ENCODE peak calls at places on chromosome 13, in eight cellular contexts. One of them, this sample, is unnamed. For H3K36me3, the result is how much of the 10 kb centered on the place peaks cover.

GRCh38 chr13:47886314-47886713 is 114.8 kb downstream of the SUCLA2 start:
- DNase-seq in HepG2: no peak
- DNase-seq in SK-N-MC: no peak
- DNase-seq in K562: no peak
- DNase-seq in HCT116: no peak
- DNase-seq in GM23338: no peak
- DNase-seq in H1: no peak
- DNase-seq in GM12878: no peak
- DNase-seq in this sample: no peak

GRCh38 chr13:105918842-105919741 is 616.4 kb downstream of the EFNB2 start:
- DNase-seq in HepG2: peak
- DNase-seq in SK-N-MC: no peak
- DNase-seq in K562: no peak
- DNase-seq in HCT116: peak
- DNase-seq in GM23338: peak
- DNase-seq in H1: no peak
- DNase-seq in GM12878: no peak
- DNase-seq in this sample: peak

GRCh38 chr13:60220072-60220471 is 56.3 kb upstream of the DIAPH3 start:
- DNase-seq in HepG2: no peak
- DNase-seq in SK-N-MC: no peak
- DNase-seq in K562: peak
- DNase-seq in HCT116: no peak
- DNase-seq in GM23338: no peak
- DNase-seq in H1: no peak
- DNase-seq in GM12878: no peak
- DNase-seq in this sample: no peak

GRCh38 chr13:71290963-71291937 is 575.8 kb downstream of the DACH1 start:
- DNase-seq in HepG2: peak
- DNase-seq in SK-N-MC: no peak
- DNase-seq in K562: no peak
- DNase-seq in HCT116: no peak
- DNase-seq in GM23338: no peak
- DNase-seq in H1: no peak
- DNase-seq in GM12878: peak
- DNase-seq in this sample: peak

GRCh38 chr13:36431204-36432105 is 840 bp upstream of the CCNA1 start:
- DNase-seq in HepG2: no peak
- DNase-seq in SK-N-MC: no peak
- DNase-seq in K562: no peak
- DNase-seq in HCT116: no peak
- DNase-seq in GM23338: peak
- DNase-seq in H1: no peak
- DNase-seq in GM12878: no peak
- DNase-seq in this sample: no peak

GRCh38 chr13:23289917-23290357 is 109.2 kb downstream of the SGCG start:
- DNase-seq in HepG2: no peak
- DNase-seq in SK-N-MC: no peak
- DNase-seq in K562: no peak
- DNase-seq in HCT116: no peak
- DNase-seq in GM23338: no peak
- DNase-seq in H1: no peak
- DNase-seq in GM12878: no peak
- DNase-seq in this sample: no peak

GRCh38 chr13:74040200-74040599 is 94.0 kb downstream of the KLF12 start:
- DNase-seq in HepG2: peak
- DNase-seq in SK-N-MC: no peak
- DNase-seq in K562: peak
- DNase-seq in HCT116: peak
- DNase-seq in GM23338: peak
- DNase-seq in H1: peak
- DNase-seq in GM12878: no peak
- DNase-seq in this sample: peak

GRCh38 chr13:33251131-33251629 is 34.4 kb downstream of the STARD13 start:
- DNase-seq in HepG2: no peak
- DNase-seq in SK-N-MC: no peak
- DNase-seq in K562: no peak
- DNase-seq in HCT116: peak
- DNase-seq in GM23338: no peak
- DNase-seq in H1: no peak
- DNase-seq in GM12878: peak
- DNase-seq in this sample: peak

GRCh38 chr13:96898855-96899254 is 95.4 kb downstream of the OXGR1 start:
- DNase-seq in HepG2: no peak
- DNase-seq in SK-N-MC: no peak
- DNase-seq in K562: no peak
- DNase-seq in HCT116: no peak
- DNase-seq in GM23338: peak
- DNase-seq in H1: no peak
- DNase-seq in GM12878: no peak
- DNase-seq in this sample: no peak

GRCh38 chr13:25352230-25352629 is 19.5 kb upstream of the ATP8A2 start:
- DNase-seq in HepG2: no peak
- DNase-seq in SK-N-MC: no peak
- DNase-seq in K562: peak
- DNase-seq in HCT116: no peak
- DNase-seq in GM23338: no peak
- DNase-seq in H1: no peak
- DNase-seq in GM12878: no peak
- DNase-seq in this sample: no peak

GRCh38 chr13:48412100-48412556 is 785 bp downstream of the LPAR6 start:
- DNase-seq in HepG2: no peak
- DNase-seq in SK-N-MC: no peak
- DNase-seq in K562: no peak
- DNase-seq in HCT116: no peak
- DNase-seq in GM23338: peak
- DNase-seq in H1: no peak
- DNase-seq in GM12878: no peak
- DNase-seq in this sample: peak

GRCh38 chr13:75181906-75182305 is 300.1 kb downstream of the TBC1D4 start:
- DNase-seq in HepG2: no peak
- DNase-seq in SK-N-MC: no peak
- DNase-seq in K562: no peak
- DNase-seq in HCT116: no peak
- DNase-seq in GM23338: no peak
- DNase-seq in H1: no peak
- DNase-seq in GM12878: no peak
- DNase-seq in this sample: peak

GRCh38 chr13:35475960-35476943 is at the start of gene MAB21L1:
- DNase-seq in HepG2: no peak
- DNase-seq in SK-N-MC: no peak
- DNase-seq in K562: no peak
- DNase-seq in HCT116: no peak
- DNase-seq in GM23338: peak
- DNase-seq in H1: peak
- DNase-seq in GM12878: no peak
- DNase-seq in this sample: peak

GRCh38 chr13:73602295-73602694 is 531.9 kb downstream of the KLF12 start:
- DNase-seq in HepG2: peak
- DNase-seq in SK-N-MC: no peak
- DNase-seq in K562: no peak
- DNase-seq in HCT116: peak
- DNase-seq in GM23338: peak
- DNase-seq in H1: no peak
- DNase-seq in GM12878: no peak
- DNase-seq in this sample: no peak

GRCh38 chr13:95498886-95499285 is 53.6 kb upstream of the CLDN10 start:
- DNase-seq in HepG2: no peak
- DNase-seq in SK-N-MC: no peak
- DNase-seq in K562: no peak
- DNase-seq in HCT116: no peak
- DNase-seq in GM23338: no peak
- DNase-seq in H1: no peak
- DNase-seq in GM12878: no peak
- DNase-seq in this sample: no peak

GRCh38 chr13:111241006-111241755 is 79.3 kb upstream of the TEX29 start:
- DNase-seq in HepG2: no peak
- DNase-seq in SK-N-MC: no peak
- DNase-seq in K562: no peak
- DNase-seq in HCT116: no peak
- DNase-seq in GM23338: peak
- DNase-seq in H1: peak
- DNase-seq in GM12878: no peak
- DNase-seq in this sample: no peak

GRCh38 chr13:39263033-39263432 is 224.8 kb downstream of the NHLRC3 start:
- DNase-seq in HepG2: peak
- DNase-seq in SK-N-MC: no peak
- DNase-seq in K562: peak
- DNase-seq in HCT116: peak
- DNase-seq in GM23338: peak
- DNase-seq in H1: peak
- DNase-seq in GM12878: peak
- DNase-seq in this sample: peak

GRCh38 chr13:26785845-26786630 is 25.5 kb upstream of the GPR12 start:
- DNase-seq in HepG2: no peak
- DNase-seq in SK-N-MC: no peak
- DNase-seq in K562: no peak
- DNase-seq in HCT116: no peak
- DNase-seq in GM23338: peak
- DNase-seq in H1: peak
- DNase-seq in GM12878: no peak
- DNase-seq in this sample: no peak

GRCh38 chr13:72541674-72542073 is 185.8 kb downstream of the MZT1 start:
- DNase-seq in HepG2: no peak
- DNase-seq in SK-N-MC: no peak
- DNase-seq in K562: no peak
- DNase-seq in HCT116: no peak
- DNase-seq in GM23338: no peak
- DNase-seq in H1: no peak
- DNase-seq in GM12878: no peak
- DNase-seq in this sample: no peak

GRCh38 chr13:44854264-44855060 is 134.8 kb downstream of the NUFIP1 start:
- DNase-seq in HepG2: peak
- DNase-seq in SK-N-MC: no peak
- DNase-seq in K562: no peak
- DNase-seq in HCT116: no peak
- DNase-seq in GM23338: no peak
- DNase-seq in H1: no peak
- DNase-seq in GM12878: no peak
- DNase-seq in this sample: no peak

GRCh38 chr13:20814224-20814910 is 40.6 kb upstream of the EEF1AKMT1 start:
- DNase-seq in HepG2: no peak
- DNase-seq in SK-N-MC: no peak
- DNase-seq in K562: no peak
- DNase-seq in HCT116: no peak
- DNase-seq in GM23338: no peak
- DNase-seq in H1: no peak
- DNase-seq in GM12878: no peak
- DNase-seq in this sample: peak

GRCh38 chr13:41509996-41510395 is 52.6 kb downstream of the RGCC start:
- DNase-seq in HepG2: no peak
- DNase-seq in SK-N-MC: no peak
- DNase-seq in K562: no peak
- DNase-seq in HCT116: no peak
- DNase-seq in GM23338: no peak
- DNase-seq in H1: no peak
- DNase-seq in GM12878: no peak
- DNase-seq in this sample: no peak
- H3K36me3 ChIP-seq in HepG2: under half
- H3K36me3 ChIP-seq in SK-N-MC: under half
- H3K36me3 ChIP-seq in K562: under half
- H3K36me3 ChIP-seq in HCT116: under half
- H3K36me3 ChIP-seq in GM23338: under half
- H3K36me3 ChIP-seq in H1: under half
- H3K36me3 ChIP-seq in GM12878: under half
- H3K36me3 ChIP-seq in this sample: under half

DNA sequence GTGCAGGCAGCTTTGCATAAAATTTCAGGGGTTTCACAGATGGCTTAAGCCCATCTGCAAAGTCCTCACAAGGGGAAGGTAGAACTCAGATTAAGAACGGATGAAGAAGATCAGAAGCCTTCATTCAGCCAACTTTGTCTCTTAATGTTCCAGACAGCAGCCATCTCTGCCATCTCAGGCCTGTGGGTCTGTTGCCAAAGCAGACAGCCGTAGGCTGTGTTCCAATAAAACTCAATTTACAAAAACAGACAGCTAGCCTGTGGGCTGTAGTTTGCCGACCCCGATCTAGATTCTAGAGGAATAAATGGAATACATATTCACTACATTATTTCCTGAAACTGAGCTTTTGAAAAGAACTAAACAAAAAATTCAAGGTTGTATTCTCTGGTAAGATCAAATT is 3.8 kb downstream of the DCUN1D2 start:
- DNase-seq in HepG2: no peak
- DNase-seq in SK-N-MC: no peak
- DNase-seq in K562: no peak
- DNase-seq in HCT116: no peak
- DNase-seq in GM23338: no peak
- DNase-seq in H1: no peak
- DNase-seq in GM12878: no peak
- DNase-seq in this sample: no peak
- TF ChIP-seq EZH2 in HepG2: no peak
- TF ChIP-seq EZH2 in SK-N-MC: no peak
- TF ChIP-seq EZH2 in K562: no peak
- TF ChIP-seq EZH2 in HCT116: no peak
- TF ChIP-seq EZH2 in GM23338: no peak
- TF ChIP-seq EZH2 in H1: no peak
- TF ChIP-seq EZH2 in GM12878: no peak
- TF ChIP-seq EZH2 in this sample: no peak

GRCh38 chr13:109394311-109394988 is 391.9 kb downstream of the IRS2 start:
- DNase-seq in HepG2: no peak
- DNase-seq in SK-N-MC: no peak
- DNase-seq in K562: no peak
- DNase-seq in HCT116: no peak
- DNase-seq in GM23338: no peak
- DNase-seq in H1: no peak
- DNase-seq in GM12878: no peak
- DNase-seq in this sample: no peak

GRCh38 chr13:109397285-109397684 is 389.1 kb downstream of the IRS2 start:
- DNase-seq in HepG2: no peak
- DNase-seq in SK-N-MC: no peak
- DNase-seq in K562: no peak
- DNase-seq in HCT116: no peak
- DNase-seq in GM23338: no peak
- DNase-seq in H1: no peak
- DNase-seq in GM12878: no peak
- DNase-seq in this sample: no peak

GRCh38 chr13:109395014-109395413 is 391.4 kb downstream of the IRS2 start:
- DNase-seq in HepG2: no peak
- DNase-seq in SK-N-MC: no peak
- DNase-seq in K562: no peak
- DNase-seq in HCT116: no peak
- DNase-seq in GM23338: no peak
- DNase-seq in H1: no peak
- DNase-seq in GM12878: no peak
- DNase-seq in this sample: no peak

GRCh38 chr13:109393045-109393444 is 393.3 kb downstream of the IRS2 start:
- DNase-seq in HepG2: no peak
- DNase-seq in SK-N-MC: no peak
- DNase-seq in K562: no peak
- DNase-seq in HCT116: no peak
- DNase-seq in GM23338: no peak
- DNase-seq in H1: no peak
- DNase-seq in GM12878: no peak
- DNase-seq in this sample: no peak

GRCh38 chr13:109396266-109396665 is 390.1 kb downstream of the IRS2 start:
- DNase-seq in HepG2: no peak
- DNase-seq in SK-N-MC: no peak
- DNase-seq in K562: no peak
- DNase-seq in HCT116: no peak
- DNase-seq in GM23338: no peak
- DNase-seq in H1: no peak
- DNase-seq in GM12878: no peak
- DNase-seq in this sample: no peak
- TF ChIP-seq POLR2AphosphoS5 in HepG2: no peak
- TF ChIP-seq POLR2AphosphoS5 in SK-N-MC: no peak
- TF ChIP-seq POLR2AphosphoS5 in K562: no peak
- TF ChIP-seq POLR2AphosphoS5 in HCT116: no peak
- TF ChIP-seq POLR2AphosphoS5 in GM23338: no peak
- TF ChIP-seq POLR2AphosphoS5 in H1: no peak
- TF ChIP-seq POLR2AphosphoS5 in GM12878: no peak
- TF ChIP-seq POLR2AphosphoS5 in this sample: no peak

GRCh38 chr13:50065712-50066111 is 50.5 kb downstream of the KCNRG start:
- DNase-seq in HepG2: no peak
- DNase-seq in SK-N-MC: no peak
- DNase-seq in K562: no peak
- DNase-seq in HCT116: no peak
- DNase-seq in GM23338: no peak
- DNase-seq in H1: no peak
- DNase-seq in GM12878: no peak
- DNase-seq in this sample: no peak
- H3K36me3 ChIP-seq in HepG2: under half
- H3K36me3 ChIP-seq in SK-N-MC: half or more
- H3K36me3 ChIP-seq in K562: half or more
- H3K36me3 ChIP-seq in HCT116: under half
- H3K36me3 ChIP-seq in GM23338: under half
- H3K36me3 ChIP-seq in H1: under half
- H3K36me3 ChIP-seq in GM12878: under half
- H3K36me3 ChIP-seq in this sample: under half